ENCODE peak calls at places on chromosome 4, in seven cellular contexts. P is AG04450, S is heart left ventricle, O is endodermal cell, D is suprapubic skin, V is cardiac muscle cell, A is heart right ventricle. I is an unnamed sample. For H3K27me3, the result is how much of the 10 kb centered on the place peaks cover.

GRCh38 chr4:87121332-87122065 is 98.9 kb downstream of the KLHL8 start:
- DNase-seq in P (no peak), S (no peak), O (no peak), D (no peak), V (no peak), A (no peak), I (no peak)

GRCh38 chr4:15779336-15779735 is 1.2 kb downstream of the CD38 start:
- DNase-seq in P (no peak), S (peak), O (peak), D (no peak), V (peak), A (peak), I (no peak)

GRCh38 chr4:95531141-95531540 is 17.6 kb downstream of the UNC5C start:
- DNase-seq in P (no peak), S (no peak), O (no peak), D (no peak), V (peak), A (no peak), I (no peak)

GRCh38 chr4:162977788-162978187 is 188.9 kb downstream of the NAF1 start:
- DNase-seq in P (no peak), S (no peak), O (no peak), D (no peak), V (no peak), A (no peak), I (no peak)

GRCh38 chr4:145083891-145084640 is 13.9 kb downstream of the ANAPC10 start:
- DNase-seq in P (no peak), S (no peak), O (no peak), D (no peak), V (no peak), A (no peak), I (no peak)

GRCh38 chr4:113740857-113741379 is 20.6 kb downstream of the CAMK2D start:
- DNase-seq in P (no peak), S (no peak), O (no peak), D (no peak), V (no peak), A (no peak), I (no peak)

GRCh38 chr4:71184195-71184781 is 154.5 kb upstream of the SLC4A4 start:
- DNase-seq in P (no peak), S (no peak), O (peak), D (no peak), V (peak), A (peak), I (no peak)

GRCh38 chr4:186932631-186933150 is 209.0 kb upstream of the FAT1 start:
- DNase-seq in P (no peak), S (no peak), O (no peak), D (no peak), V (peak), A (no peak), I (no peak)

GRCh38 chr4:82643994-82644730 is 82.4 kb upstream of the TMEM150C start:
- DNase-seq in P (no peak), S (no peak), O (no peak), D (no peak), V (no peak), A (no peak), I (no peak)

GRCh38 chr4:108270466-108271450 is 102.0 kb upstream of the LEF1 start:
- DNase-seq in P (peak), S (no peak), O (no peak), D (no peak), V (no peak), A (no peak), I (no peak)

GRCh38 chr4:177740563-177740962 is 298.3 kb upstream of the AGA start:
- DNase-seq in P (no peak), S (no peak), O (no peak), D (no peak), V (no peak), A (no peak), I (no peak)

GRCh38 chr4:38075370-38076152 is 115.4 kb downstream of the PTTG2 start:
- DNase-seq in P (no peak), S (no peak), O (no peak), D (no peak), V (no peak), A (peak), I (no peak)

GRCh38 chr4:125719987-125720386 is 405.2 kb downstream of the FAT4 start:
- DNase-seq in P (no peak), S (no peak), O (no peak), D (no peak), V (no peak), A (no peak), I (no peak)

GRCh38 chr4:42412251-42412650 is 15.0 kb downstream of the SHISA3 start:
- DNase-seq in P (peak), S (no peak), O (no peak), D (no peak), V (no peak), A (no peak), I (no peak)

GRCh38 chr4:84719115-84719514 is 136.2 kb downstream of the CDS1 start:
- DNase-seq in P (no peak), S (no peak), O (no peak), D (no peak), V (no peak), A (no peak), I (no peak)

GRCh38 chr4:101200561-101200960 is 146.8 kb downstream of the PPP3CA start:
- DNase-seq in P (peak), S (no peak), O (no peak), D (no peak), V (no peak), A (no peak), I (no peak)

GRCh38 chr4:90540536-90540935 is 413.3 kb downstream of the CCSER1 start:
- DNase-seq in P (no peak), S (no peak), O (no peak), D (no peak), V (no peak), A (no peak), I (no peak)

GRCh38 chr4:86497980-86498379 is 96.1 kb upstream of the PTPN13 start:
- DNase-seq in P (no peak), S (no peak), O (peak), D (no peak), V (no peak), A (peak), I (no peak)

GRCh38 chr4:107999932-108000539 is 10.3 kb downstream of the HADH start:
- DNase-seq in P (no peak), S (no peak), O (no peak), D (no peak), V (no peak), A (no peak), I (no peak)

GRCh38 chr4:134627386-134627785 is 425.8 kb upstream of the PABPC4L start:
- DNase-seq in P (no peak), S (no peak), O (peak), D (no peak), V (no peak), A (no peak), I (no peak)

GRCh38 chr4:40149960-40150385 is 46.9 kb upstream of the RHOH start:
- DNase-seq in P (peak), S (peak), O (peak), D (no peak), V (peak), A (peak), I (peak)

GRCh38 chr4:786074-786741 is 39.7 kb downstream of the CPLX1 start:
- DNase-seq in P (no peak), S (no peak), O (peak), D (no peak), V (no peak), A (no peak), I (no peak)

GRCh38 chr4:788006-788635 is 37.8 kb downstream of the CPLX1 start:
- DNase-seq in P (no peak), S (no peak), O (no peak), D (no peak), V (no peak), A (no peak), I (no peak)

GRCh38 chr4:787561-787981 is 38.4 kb downstream of the CPLX1 start:
- DNase-seq in P (no peak), S (no peak), O (peak), D (no peak), V (no peak), A (no peak), I (no peak)

GRCh38 chr4:785332-786073 is 40.4 kb downstream of the CPLX1 start:
- DNase-seq in P (no peak), S (no peak), O (peak), D (no peak), V (no peak), A (no peak), I (no peak)

GRCh38 chr4:786861-787300 is 39.0 kb downstream of the CPLX1 start:
- DNase-seq in P (no peak), S (no peak), O (peak), D (no peak), V (no peak), A (peak), I (no peak)
- H3K27me3 ChIP-seq in P (under half), S (under half), O (half or more), D (half or more), V (half or more), A (under half), I (under half)

DNA sequence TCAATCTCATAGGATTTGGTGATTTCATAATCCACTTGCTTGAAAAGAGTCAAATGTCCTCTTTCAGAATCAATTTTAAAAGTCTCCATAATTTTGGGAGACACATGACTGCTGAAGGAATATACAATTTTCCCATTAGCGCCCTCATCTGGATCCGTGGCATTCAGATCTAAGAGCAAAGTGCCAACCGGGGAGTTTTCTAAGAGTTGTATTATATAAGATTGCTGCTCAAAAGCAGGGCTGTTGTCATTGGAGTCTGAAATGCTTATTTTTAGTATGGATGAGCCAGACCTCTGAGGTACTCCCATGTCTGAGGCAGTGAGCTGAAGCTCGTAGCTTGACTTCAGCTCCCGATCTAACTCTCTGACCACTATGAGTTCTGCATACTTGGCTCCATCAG is 1.2 kb downstream of the PCDH18 start:
- DNase-seq in P (no peak), S (no peak), O (peak), D (no peak), V (peak), A (peak), I (no peak)
- TF ChIP-seq CTCF in P (peak), S (peak), O (peak), D (peak), V (peak), A (peak), I (no peak)

DNA sequence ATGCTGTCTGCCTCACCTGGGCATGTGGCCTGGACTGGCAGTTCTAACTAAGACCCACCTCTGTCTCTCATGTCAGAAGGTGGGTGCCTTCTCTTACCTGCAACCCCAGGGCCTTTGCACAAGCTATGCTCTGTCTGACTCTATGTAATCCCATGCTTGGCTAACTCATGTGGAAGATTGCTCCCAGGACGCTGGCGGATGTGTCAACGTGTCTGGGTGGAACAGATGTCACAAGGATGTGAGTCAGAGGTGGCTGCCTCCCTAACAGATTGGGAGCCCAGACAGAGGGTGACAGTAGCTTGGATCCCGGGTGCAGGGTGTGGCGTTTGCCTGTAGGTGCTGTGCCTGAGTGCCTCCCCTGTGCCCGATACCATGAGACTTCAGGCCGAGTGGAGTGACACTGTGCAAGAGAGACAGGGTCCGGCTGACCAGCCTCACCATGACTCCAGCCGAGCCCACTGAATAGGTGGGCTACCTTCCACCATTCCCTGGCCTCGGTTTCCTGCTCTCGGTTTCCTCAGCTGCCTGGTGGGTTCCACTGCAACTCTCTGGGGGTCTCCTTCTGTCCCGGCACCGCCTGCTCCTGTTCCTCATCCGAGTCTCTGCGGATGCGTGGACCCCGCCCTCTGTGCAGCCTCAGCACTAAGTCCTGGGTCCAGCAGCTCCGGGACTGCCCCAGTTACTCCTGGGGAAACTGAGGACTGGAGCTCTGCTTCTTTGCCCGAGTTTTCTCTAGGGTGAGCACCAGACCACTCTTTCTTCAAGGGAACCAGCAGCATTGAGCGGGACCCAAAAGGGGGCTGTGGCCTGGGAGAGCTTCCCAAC is 11.0 kb downstream of the SH3BP2 start:
- DNase-seq in P (no peak), S (peak), O (no peak), D (peak), V (no peak), A (no peak), I (no peak)
- H3K27ac ChIP-seq in P (no peak), S (no peak), O (no peak), D (peak), V (no peak), A (peak), I (no peak)

GRCh38 chr4:7187691-7188090 is 4.6 kb upstream of the SORCS2 start:
- DNase-seq in P (no peak), S (no peak), O (peak), D (peak), V (no peak), A (no peak), I (no peak)
- H3K27me3 ChIP-seq in P (under half), S (under half), O (half or more), D (half or more), V (under half), A (under half), I (under half)

DNA sequence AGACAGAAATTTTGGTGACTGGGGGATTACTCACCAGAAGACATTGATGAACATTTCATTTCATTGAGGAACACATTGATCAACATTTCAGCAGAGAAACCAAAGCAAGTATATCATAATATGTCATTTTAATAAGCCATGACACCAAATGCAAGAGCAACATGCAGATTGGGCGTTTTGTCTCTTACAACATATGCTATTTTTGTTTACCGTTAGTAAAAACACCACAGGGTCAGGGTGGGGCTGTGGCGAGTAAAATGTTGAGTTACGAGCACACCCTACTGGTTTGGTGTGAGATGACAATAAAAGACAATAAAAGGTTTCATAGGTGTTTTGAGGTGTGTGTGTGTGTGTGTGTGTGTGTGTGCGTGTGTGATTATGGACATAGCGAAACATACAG is 294.5 kb downstream of the PDGFC start:
- DNase-seq in P (no peak), S (no peak), O (peak), D (no peak), V (peak), A (no peak), I (no peak)
- TF ChIP-seq CTCF in P (no peak), S (peak), O (peak), D (no peak), V (peak), A (peak), I (no peak)

GRCh38 chr4:53534684-53535083 is 56.6 kb downstream of the LNX1 start:
- DNase-seq in P (no peak), S (no peak), O (no peak), D (no peak), V (no peak), A (no peak), I (no peak)
- H3K27ac ChIP-seq in P (no peak), S (no peak), O (no peak), D (no peak), V (no peak), A (no peak), I (no peak)

GRCh38 chr4:8639021-8639420 is 46.5 kb downstream of the CPZ start:
- DNase-seq in P (no peak), S (peak), O (no peak), D (peak), V (no peak), A (no peak), I (no peak)
- H3K27me3 ChIP-seq in P (under half), S (under half), O (under half), D (under half), V (under half), A (under half), I (under half)

DNA sequence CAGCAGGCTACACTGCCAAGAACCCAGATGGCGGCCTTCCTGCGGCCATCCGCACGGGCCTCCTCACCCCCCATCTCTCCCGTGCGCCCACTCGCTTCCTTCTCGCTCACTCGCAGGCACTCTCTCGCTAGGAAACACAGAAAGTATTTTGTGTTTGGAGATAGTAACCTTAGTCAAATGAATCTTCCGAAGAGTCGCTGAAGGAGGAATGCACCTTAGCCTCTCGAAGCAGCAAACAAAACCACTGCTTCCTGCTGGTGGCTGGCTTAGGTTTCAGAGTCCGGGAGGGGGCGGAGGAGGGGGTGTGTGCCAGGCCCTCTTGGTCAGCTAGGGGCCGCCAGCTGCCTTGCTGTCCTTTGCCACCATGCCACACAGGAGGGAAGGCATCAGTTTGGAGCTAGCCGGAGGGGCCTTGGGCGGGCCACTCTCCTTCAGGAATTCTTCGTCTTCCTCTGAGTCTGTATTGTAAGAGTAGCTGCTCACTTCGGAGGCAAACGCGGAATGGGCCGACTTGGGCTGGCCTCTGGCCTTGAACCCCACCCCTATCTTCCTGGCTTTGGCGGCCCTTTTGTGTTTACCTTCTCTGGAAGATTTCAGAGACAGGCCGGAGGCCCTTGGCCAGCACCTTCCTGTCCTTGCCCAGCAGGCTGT is 73.2 kb upstream of the UCP1 start:
- DNase-seq in P (no peak), S (peak), O (peak), D (no peak), V (no peak), A (no peak), I (no peak)
- TF ChIP-seq CTCF in P (no peak), S (peak), O (peak), D (no peak), V (no peak), A (no peak), I (no peak)

GRCh38 chr4:3825530-3825929 is 59.3 kb downstream of the ADRA2C start:
- DNase-seq in P (no peak), S (no peak), O (no peak), D (no peak), V (no peak), A (no peak), I (no peak)

GRCh38 chr4:3821580-3822229 is 55.5 kb downstream of the ADRA2C start:
- DNase-seq in P (no peak), S (no peak), O (no peak), D (no peak), V (no peak), A (no peak), I (no peak)

GRCh38 chr4:3822230-3822947 is 56.2 kb downstream of the ADRA2C start:
- DNase-seq in P (no peak), S (no peak), O (no peak), D (no peak), V (no peak), A (no peak), I (no peak)

GRCh38 chr4:3824521-3825270 is 58.5 kb downstream of the ADRA2C start:
- DNase-seq in P (no peak), S (no peak), O (no peak), D (no peak), V (no peak), A (no peak), I (no peak)

DNA sequence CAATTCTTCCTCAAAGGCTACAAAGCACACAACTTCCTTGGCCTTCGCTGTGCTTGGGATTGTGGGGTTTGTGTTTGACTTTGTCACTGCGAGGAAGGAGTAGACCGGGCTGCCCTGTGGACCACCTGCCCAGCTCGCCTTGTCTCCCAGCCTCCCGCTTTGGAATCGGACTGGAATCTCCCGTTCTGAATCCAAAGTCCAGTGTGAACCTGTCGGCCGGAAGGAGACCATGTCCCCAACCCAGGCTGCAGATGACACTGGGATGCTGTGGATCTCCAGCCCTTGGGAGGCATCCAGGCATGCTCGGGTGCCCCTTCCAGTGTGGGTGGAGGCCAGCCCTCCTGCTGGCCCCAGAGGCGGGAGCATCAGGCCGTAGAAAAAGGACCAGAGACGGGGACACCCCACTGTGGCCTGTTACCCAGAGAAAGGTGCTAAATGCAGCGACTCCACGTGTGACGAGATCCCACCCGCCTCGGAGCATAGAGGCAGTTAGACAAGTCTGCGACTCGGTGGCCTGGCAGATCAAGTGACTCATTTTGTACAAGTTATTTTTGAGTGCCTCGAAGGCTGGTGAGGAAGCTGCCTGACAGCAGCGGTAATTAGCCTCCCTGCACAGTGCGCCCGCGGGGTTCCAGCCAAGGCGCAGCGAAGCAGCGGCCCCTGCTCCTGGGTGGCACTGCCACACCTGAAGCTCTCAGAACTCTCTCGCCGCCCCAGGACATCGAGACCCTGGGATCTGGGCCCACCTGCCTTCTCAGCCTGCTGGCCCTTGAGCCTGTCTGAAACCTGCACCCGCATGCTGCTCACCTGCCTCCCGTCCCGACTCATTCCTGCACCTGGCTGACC is 57.5 kb downstream of the ADRA2C start:
- DNase-seq in P (no peak), S (no peak), O (no peak), D (no peak), V (no peak), A (no peak), I (no peak)
- H3K27ac ChIP-seq in P (no peak), S (no peak), O (no peak), D (no peak), V (no peak), A (no peak), I (no peak)

DNA sequence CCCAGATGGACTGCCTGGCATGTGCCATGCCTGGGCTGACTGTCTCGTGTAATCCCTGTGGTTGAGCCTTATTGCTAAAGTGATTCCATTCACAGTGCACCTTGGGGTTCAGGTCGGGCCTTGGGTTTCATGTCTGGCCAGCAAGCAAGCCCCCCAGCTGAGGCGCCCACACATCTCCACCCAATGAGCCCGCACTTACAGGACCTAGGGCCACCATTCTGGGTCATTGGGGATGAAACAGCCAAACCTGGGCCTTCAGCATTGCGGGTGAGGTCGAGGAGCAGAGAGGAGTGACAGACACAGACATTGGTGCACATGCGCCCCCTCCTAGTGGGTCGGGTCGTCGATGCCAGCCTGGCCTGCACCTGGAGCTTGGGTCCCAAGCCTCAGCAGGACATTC is 21.3 kb upstream of the WFS1 start:
- DNase-seq in P (no peak), S (no peak), O (no peak), D (no peak), V (no peak), A (no peak), I (no peak)
- H3K27me3 ChIP-seq in P (under half), S (under half), O (under half), D (half or more), V (under half), A (under half), I (under half)

I was measured in ascending aorta.